ENCODE peak calls at places on chromosomes 16 and 17, in four cellular contexts. F is GM06990, Z is head of caudate nucleus, C is OCI-LY7. V is an unnamed sample.

GRCh38 chr17:601462-602303 is 113.0 kb downstream of the VPS53 start:
- DNase-seq in Z (no peak), F (no peak), C (no peak), V (no peak)

GRCh38 chr16:29710227-29711219 is 31.5 kb downstream of the QPRT start:
- DNase-seq in Z (peak), F (no peak), C (peak), V (no peak)

GRCh38 chr17:68035131-68035522 is 408 bp upstream of the KPNA2 start:
- DNase-seq in Z (peak), F (no peak), C (peak), V (peak)

GRCh38 chr16:72876221-72876620 is 171.7 kb downstream of the ZFHX3 start:
- DNase-seq in C (no peak), Z (no peak), F (peak), V (no peak)

GRCh38 chr16:31569360-31569717 is 41.6 kb downstream of the AHSP start:
- DNase-seq in C (no peak), F (no peak), Z (no peak), V (no peak)

GRCh38 chr17:48546187-48546923 is 1.4 kb upstream of the HOXB2 start:
- DNase-seq in Z (no peak), F (no peak), C (no peak), V (no peak)

GRCh38 chr16:74146643-74147042 is 150.0 kb upstream of the PSMD7 start:
- DNase-seq in C (no peak), F (no peak), Z (no peak), V (no peak)

GRCh38 chr16:67013823-67014640 is 14.9 kb upstream of the CBFB start:
- DNase-seq in F (peak), C (peak), Z (peak), V (peak)

GRCh38 chr17:75628425-75628824 is 4.8 kb upstream of the SMIM5 start:
- DNase-seq in Z (no peak), F (no peak), C (no peak), V (no peak)

GRCh38 chr16:67729636-67730248 is 10.6 kb upstream of the GFOD2 start:
- DNase-seq in F (no peak), C (no peak), Z (no peak), V (no peak)

GRCh38 chr16:11621920-11622651 is 35.4 kb upstream of the LITAF start:
- DNase-seq in C (peak), Z (no peak), F (peak), V (no peak)

GRCh38 chr17:61393550-61393903 is 6.1 kb upstream of the TBX2 start:
- DNase-seq in F (no peak), Z (no peak), C (no peak), V (no peak)

GRCh38 chr17:38693700-38694329 is 11.3 kb upstream of the MLLT6 start:
- DNase-seq in Z (peak), C (no peak), F (no peak), V (no peak)

GRCh38 chr16:24850289-24850931 is 4.6 kb downstream of the SLC5A11 start:
- DNase-seq in Z (no peak), F (no peak), C (no peak), V (no peak)